ENCODE peak calls at places on chromosomes 16 and 17, in nine cellular contexts. L is OCI-LY7; W is GM12865; J is CD8-positive, alpha-beta T cell; Q is ovary; Y is transverse colon; P is fibroblast of lung; R is prostate gland; U is IMR-90. F is an unnamed sample.

GRCh38 chr16:66295761-66296546 is 70.5 kb upstream of the CDH5 start:
- DNase-seq in P (no peak), L (no peak), R (no peak), Y (no peak), U (no peak), Q (no peak), J (peak), W (no peak), F (no peak)

GRCh38 chr17:66963521-66964082 is 905 bp upstream of the CACNG4 start:
- DNase-seq in P (no peak), W (no peak), J (no peak), Q (no peak), L (no peak), U (no peak), Y (no peak), R (no peak), F (no peak)

GRCh38 chr17:76414334-76415295 is 30.2 kb downstream of the SPHK1 start:
- DNase-seq in P (peak), U (peak), J (no peak), Y (peak), Q (peak), L (no peak), W (no peak), R (no peak), F (peak)

GRCh38 chr16:17282247-17282646 is 188.5 kb downstream of the XYLT1 start:
- DNase-seq in Y (no peak), R (no peak), Q (no peak), W (peak), P (no peak), U (no peak), L (peak), J (no peak), F (no peak)

GRCh38 chr16:50836121-50836541 is 94.2 kb downstream of the CYLD start:
- DNase-seq in W (no peak), Y (no peak), P (no peak), Q (no peak), U (no peak), L (no peak), R (no peak), J (no peak), F (peak)

GRCh38 chr16:67304006-67304405 is 22.5 kb downstream of the KCTD19 start:
- DNase-seq in Q (no peak), R (no peak), L (no peak), U (no peak), P (peak), W (no peak), Y (no peak), J (no peak), F (no peak)

GRCh38 chr16:87334611-87335305 is 17.6 kb upstream of the C16orf95 start:
- DNase-seq in W (no peak), Q (no peak), J (no peak), R (no peak), P (no peak), Y (no peak), L (no peak), U (no peak), F (no peak)

GRCh38 chr16:83810906-83811305 is 3.1 kb downstream of the HSBP1 start:
- DNase-seq in L (no peak), P (peak), R (no peak), Q (no peak), Y (no peak), U (no peak), J (no peak), W (no peak), F (no peak)

GRCh38 chr16:81279375-81279774 is 35.4 kb upstream of the GAN start:
- DNase-seq in Y (no peak), W (no peak), J (no peak), U (peak), L (no peak), P (peak), R (no peak), Q (no peak), F (peak)

GRCh38 chr16:1414532-1415265 is at the start of gene UNKL:
- DNase-seq in L (peak), R (peak), P (peak), J (peak), Y (peak), Q (peak), W (peak), U (peak), F (peak)

GRCh38 chr16:87581867-87582220 is 20.5 kb upstream of the JPH3 start:
- DNase-seq in W (no peak), J (no peak), R (peak), Y (peak), L (no peak), U (peak), P (peak), Q (peak), F (peak)

GRCh38 chr17:29292992-29293889 is 707 bp downstream of the NUFIP2 start:
- DNase-seq in U (peak), J (peak), Q (peak), R (peak), L (peak), Y (peak), P (peak), W (peak), F (peak)

GRCh38 chr17:29124135-29124930 is 55.9 kb downstream of the MYO18A start:
- DNase-seq in Q (peak), W (peak), R (no peak), J (peak), P (peak), U (peak), Y (no peak), L (peak), F (peak)

GRCh38 chr17:48597775-48598631 is 4.4 kb upstream of the HOXB5 start:
- DNase-seq in L (peak), P (peak), U (peak), R (no peak), J (no peak), Y (peak), Q (no peak), W (peak), F (no peak)

GRCh38 chr17:324151-324571 is 28.4 kb downstream of the RPH3AL start:
- DNase-seq in P (no peak), Y (no peak), L (no peak), R (no peak), W (no peak), J (no peak), U (no peak), Q (no peak), F (no peak)

GRCh38 chr17:3972281-3972731 is 8.1 kb upstream of the ATP2A3 start:
- DNase-seq in W (no peak), P (no peak), R (no peak), L (no peak), U (no peak), Q (no peak), Y (peak), J (peak), F (no peak)

GRCh38 chr17:56751145-56751743 is 82.5 kb downstream of the C17orf67 start:
- DNase-seq in W (no peak), P (no peak), Q (no peak), R (no peak), U (no peak), Y (no peak), L (no peak), J (no peak), F (no peak)

GRCh38 chr17:49565948-49566491 is 9.7 kb upstream of the NXPH3 start:
- DNase-seq in W (no peak), P (peak), J (no peak), L (no peak), Y (peak), U (no peak), Q (peak), R (peak), F (peak)

GRCh38 chr16:4796982-4797804 is 2.0 kb downstream of the SMIM22 start:
- DNase-seq in J (no peak), W (no peak), Q (no peak), P (no peak), Y (peak), L (no peak), U (no peak), R (no peak), F (no peak)

GRCh38 chr17:64941761-64942160 is 22.5 kb upstream of the LRRC37A3 start:
- DNase-seq in L (no peak), Q (no peak), J (no peak), R (no peak), Y (no peak), U (no peak), W (no peak), P (no peak), F (no peak)

GRCh38 chr17:19003966-19004600 is 481 bp downstream of the FAM83G start:
- DNase-seq in P (peak), R (no peak), Q (no peak), U (peak), Y (peak), J (peak), W (peak), L (no peak), F (peak)

GRCh38 chr16:11133344-11133921 is 122.6 kb downstream of the SOCS1 start:
- DNase-seq in L (no peak), R (peak), Q (peak), U (peak), Y (peak), P (peak), W (no peak), J (no peak), F (peak)

GRCh38 chr17:39461911-39462641 is 790 bp downstream of the CDK12 start:
- DNase-seq in Y (no peak), U (peak), R (peak), L (peak), J (no peak), Q (no peak), P (peak), W (no peak), F (no peak)

GRCh38 chr16:4664538-4665418 is 28.6 kb upstream of the NUDT16L1 start:
- DNase-seq in J (peak), R (no peak), L (no peak), Y (peak), P (peak), Q (peak), W (peak), U (no peak), F (no peak)

GRCh38 chr17:43456661-43457361 is 27.0 kb upstream of the DHX8 start:
- DNase-seq in J (no peak), U (peak), W (no peak), R (no peak), L (no peak), Q (no peak), P (peak), Y (peak), F (no peak)

GRCh38 chr17:29054835-29055234 is 11.9 kb downstream of the PIPOX start:
- DNase-seq in P (no peak), J (no peak), Q (no peak), U (no peak), R (no peak), L (no peak), W (no peak), Y (no peak), F (no peak)

GRCh38 chr17:927611-928461 is 51.7 kb downstream of the NXN start:
- DNase-seq in U (peak), L (no peak), Y (no peak), W (no peak), Q (no peak), R (peak), P (peak), J (no peak), F (peak)

GRCh38 chr17:17564896-17565295 is 26.6 kb downstream of the PEMT start:
- DNase-seq in Q (no peak), U (no peak), L (no peak), W (no peak), R (no peak), J (no peak), P (no peak), Y (no peak), F (no peak)

GRCh38 chr17:29929006-29929543 is 953 bp downstream of the SSH2 start:
- DNase-seq in P (peak), L (peak), Q (no peak), W (peak), U (no peak), Y (peak), R (peak), J (no peak), F (peak)

GRCh38 chr16:10386517-10387377 is 886 bp downstream of the ATF7IP2 start:
- DNase-seq in L (peak), Q (no peak), Y (no peak), R (no peak), J (no peak), U (peak), W (peak), P (peak), F (peak)

GRCh38 chr16:1333149-1333812 is at the start of gene BAIAP3:
- DNase-seq in R (peak), W (peak), Q (no peak), L (peak), P (no peak), U (no peak), J (no peak), Y (peak), F (peak)

GRCh38 chr17:44159519-44160210 is 10.8 kb upstream of the ASB16 start:
- DNase-seq in L (no peak), Q (no peak), J (no peak), R (no peak), P (no peak), W (no peak), Y (no peak), U (peak), F (peak)

GRCh38 chr17:62819511-62820221 is 11.6 kb upstream of the MARCHF10 start:
- DNase-seq in R (peak), Y (peak), W (no peak), J (no peak), L (no peak), Q (peak), P (peak), U (peak), F (peak)

GRCh38 chr16:51109173-51109572 is 41.9 kb downstream of the SALL1 start:
- DNase-seq in U (no peak), Q (no peak), R (no peak), P (no peak), Y (no peak), W (no peak), L (no peak), J (no peak), F (no peak)

GRCh38 chr17:29140051-29140582 is 40.1 kb downstream of the MYO18A start:
- DNase-seq in Y (peak), R (peak), P (peak), L (peak), W (peak), U (peak), Q (peak), J (peak), F (peak)

GRCh38 chr16:82965808-82966207 is 339.0 kb downstream of the CDH13 start:
- DNase-seq in R (no peak), Y (no peak), U (no peak), W (no peak), Q (no peak), P (no peak), J (no peak), L (no peak), F (no peak)

GRCh38 chr16:85234310-85235235 is 122.3 kb upstream of the CIBAR2 start:
- DNase-seq in J (no peak), U (peak), R (no peak), Q (peak), L (no peak), Y (peak), P (peak), W (no peak), F (peak)

GRCh38 chr17:17236295-17237025 is 508 bp downstream of the FLCN start:
- DNase-seq in P (peak), R (no peak), Q (no peak), U (peak), J (no peak), L (no peak), W (peak), Y (peak), F (peak)

GRCh38 chr17:42275527-42276358 is 448 bp downstream of the STAT5B start:
- DNase-seq in L (peak), R (no peak), W (peak), J (peak), U (peak), Q (peak), Y (peak), P (peak), F (peak)

GRCh38 chr16:59259074-59259963 is 525.2 kb upstream of the GOT2 start:
- DNase-seq in U (no peak), L (no peak), R (no peak), J (no peak), Q (no peak), Y (no peak), W (no peak), P (peak), F (no peak)
- H3K4me3 ChIP-seq in U (no peak), L (no peak), R (no peak), J (peak), Q (no peak), Y (no peak), W (no peak), P (no peak), F (no peak)

GRCh38 chr17:7258731-7259554 is 3.3 kb downstream of the CLDN7 start:
- DNase-seq in W (no peak), J (no peak), P (peak), Y (peak), U (peak), Q (no peak), L (no peak), R (peak), F (peak)
- TF ChIP-seq CTCF in W (no peak), J (no peak), P (no peak), Y (no peak), U (no peak), Q (no peak), L (no peak), R (no peak), F (no peak)

GRCh38 chr16:70651524-70651923 is 5.2 kb downstream of the IL34 start:
- DNase-seq in W (no peak), J (no peak), L (no peak), Y (no peak), U (peak), P (peak), Q (no peak), R (no peak), F (no peak)
- H3K4me3 ChIP-seq in W (no peak), J (no peak), L (no peak), Y (no peak), U (no peak), P (no peak), Q (no peak), R (no peak), F (no peak)

GRCh38 chr17:27597188-27597580 is 33.8 kb upstream of the LGALS9 start:
- DNase-seq in J (no peak), L (no peak), Y (no peak), R (no peak), U (no peak), W (no peak), Q (no peak), P (no peak), F (no peak)
- TF ChIP-seq CTCF in J (no peak), L (no peak), Y (no peak), R (no peak), U (no peak), W (no peak), Q (no peak), P (no peak), F (no peak)

DNA sequence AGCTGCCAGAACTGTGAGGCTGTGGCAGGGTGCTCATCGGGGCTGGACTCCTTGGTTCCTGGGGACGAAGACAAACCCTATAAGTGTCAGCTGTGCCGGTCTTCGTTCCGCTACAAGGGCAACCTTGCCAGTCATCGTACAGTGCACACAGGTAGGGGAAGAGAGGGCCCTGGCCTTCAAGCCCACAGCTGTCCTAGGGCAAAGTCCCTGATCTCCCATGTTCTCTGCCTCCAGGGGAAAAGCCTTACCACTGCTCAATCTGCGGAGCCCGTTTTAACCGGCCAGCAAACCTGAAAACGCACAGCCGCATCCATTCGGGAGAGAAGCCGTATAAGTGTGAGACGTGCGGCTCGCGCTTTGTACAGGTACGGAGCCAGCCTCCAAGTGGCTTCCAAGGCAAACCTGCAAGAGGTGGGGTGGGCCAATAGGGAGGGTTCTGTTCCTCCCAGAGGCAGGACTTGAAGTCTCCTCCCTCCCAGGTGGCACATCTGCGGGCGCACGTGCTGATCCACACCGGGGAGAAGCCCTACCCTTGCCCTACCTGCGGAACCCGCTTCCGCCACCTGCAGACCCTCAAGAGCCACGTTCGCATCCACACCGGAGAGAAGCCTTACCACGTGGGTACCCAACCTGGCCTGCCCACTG is 3.7 kb downstream of the BCL6B start:
- DNase-seq in J (no peak), U (no peak), P (no peak), Q (no peak), W (no peak), L (no peak), R (no peak), Y (no peak), F (no peak)
- H3K4me3 ChIP-seq in J (no peak), U (no peak), P (no peak), Q (no peak), W (no peak), L (no peak), R (no peak), Y (no peak), F (no peak)

GRCh38 chr17:81439926-81440450 is 44.7 kb downstream of the BAHCC1 start:
- DNase-seq in P (no peak), R (no peak), J (no peak), W (no peak), Q (no peak), U (no peak), Y (no peak), L (no peak), F (no peak)

GRCh38 chr17:81438688-81439087 is 43.4 kb downstream of the BAHCC1 start:
- DNase-seq in L (peak), U (no peak), Y (no peak), R (no peak), J (no peak), W (no peak), Q (no peak), P (no peak), F (no peak)

GRCh38 chr17:81438024-81438664 is 42.9 kb downstream of the BAHCC1 start:
- DNase-seq in U (no peak), Y (no peak), R (no peak), P (no peak), L (no peak), Q (no peak), W (no peak), J (no peak), F (no peak)

GRCh38 chr17:81442791-81443190 is 47.5 kb downstream of the BAHCC1 start:
- DNase-seq in P (no peak), R (no peak), J (no peak), W (no peak), U (no peak), L (no peak), Y (no peak), Q (no peak), F (no peak)

GRCh38 chr17:81440511-81441244 is 45.4 kb downstream of the BAHCC1 start:
- DNase-seq in R (no peak), P (no peak), J (no peak), U (no peak), Y (no peak), W (peak), Q (no peak), L (peak), F (no peak)
- TF ChIP-seq CTCF in R (no peak), P (peak), J (no peak), U (peak), Y (no peak), W (peak), Q (no peak), L (peak), F (peak)

GRCh38 chr17:8798176-8799000 is 777 bp downstream of the MFSD6L start:
- DNase-seq in Q (no peak), L (no peak), U (no peak), P (no peak), J (no peak), Y (no peak), R (no peak), W (peak), F (no peak)
- H3K4me3 ChIP-seq in Q (no peak), L (no peak), U (no peak), P (no peak), J (no peak), Y (peak), R (no peak), W (no peak), F (no peak)

DNA sequence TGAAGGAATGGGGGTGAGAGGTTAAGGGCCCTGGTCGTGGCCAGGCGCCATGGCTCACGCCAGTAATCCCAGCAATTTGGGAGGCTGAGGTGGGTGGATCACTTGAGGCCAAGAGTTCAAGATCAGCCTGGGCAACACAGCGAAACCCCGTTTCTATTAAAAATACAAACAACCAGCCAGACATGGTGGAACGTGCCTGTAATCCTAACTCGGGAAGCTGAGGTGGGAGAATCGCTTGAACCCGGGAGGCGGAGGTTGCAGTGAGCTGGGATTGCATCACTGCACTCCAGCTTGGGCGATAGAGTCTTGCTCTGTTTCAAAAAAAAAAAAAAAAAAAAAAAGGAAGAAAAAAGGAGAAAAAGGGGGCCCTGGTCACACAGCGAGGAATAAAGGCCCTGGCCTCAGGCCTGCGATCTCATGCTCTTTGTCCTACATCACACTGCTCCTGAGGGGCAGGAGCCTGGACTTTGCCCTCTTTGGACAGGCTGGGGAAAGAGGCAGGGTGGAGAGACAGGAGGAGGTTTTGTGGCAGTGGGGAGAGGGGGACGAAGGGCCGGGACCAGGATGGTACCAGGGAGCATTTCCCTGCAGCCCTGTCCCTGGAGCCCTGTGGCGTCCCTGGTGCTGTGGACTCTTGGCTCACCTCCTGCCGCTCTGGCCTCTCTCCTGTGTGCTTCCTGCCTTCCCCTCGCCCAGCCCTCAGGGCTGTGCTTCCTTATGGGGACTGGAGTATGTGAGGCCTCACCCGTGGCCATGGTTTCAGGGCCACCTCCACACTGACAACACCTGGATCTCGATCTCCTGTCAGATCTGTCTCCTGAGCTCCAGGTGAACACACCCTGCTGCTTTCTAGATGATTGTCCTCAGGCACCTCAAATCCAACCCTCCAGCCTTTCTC is 19.7 kb upstream of the SLC25A19 start:
- DNase-seq in J (no peak), Q (no peak), Y (peak), P (no peak), L (no peak), R (no peak), U (no peak), W (no peak), F (no peak)
- TF ChIP-seq CTCF in J (no peak), Q (no peak), Y (no peak), P (no peak), L (no peak), R (no peak), U (no peak), W (no peak), F (no peak)

GRCh38 chr16:21646721-21647561 is 5.5 kb downstream of the IGSF6 start:
- DNase-seq in J (peak), R (no peak), P (no peak), Y (peak), Q (no peak), L (peak), U (no peak), W (peak), F (no peak)
- H3K4me3 ChIP-seq in J (peak), R (no peak), P (no peak), Y (no peak), Q (no peak), L (peak), U (no peak), W (no peak), F (no peak)